ENCODE peak calls at places on chromosome 3, in six cellular contexts. K is GM12878, H is HCT116, F is HepG2, P is SK-N-SH, A is K562. D is an unnamed sample.
A peak's percentile ranks its signal among the peaks of the same experiment; 100 is the strongest.

GRCh38 chr3:133691410-133692107 is 29.8 kb upstream of the TOPBP1 start:
- DNase-seq in K (no peak), H (no peak), F (no peak), P (no peak), A (no peak), D (no peak)

GRCh38 chr3:41900265-41900664 is 61.6 kb downstream of the ULK4 start:
- DNase-seq in K (no peak), H (no peak), F (no peak), P (no peak), A (no peak), D (no peak)

GRCh38 chr3:115217678-115218451 is 70.8 kb upstream of the ZBTB20 start:
- DNase-seq in K (no peak), H (peak; percentile 42), F (peak; percentile 32), P (peak; percentile 35), A (no peak), D (peak; percentile 28)

GRCh38 chr3:48595075-48595525 is at the start of gene COL7A1:
- DNase-seq in K (no peak), H (no peak), F (no peak), P (peak; percentile 80), A (no peak), D (no peak)

GRCh38 chr3:50648297-50648696 is 26.4 kb upstream of the DOCK3 start:
- DNase-seq in K (no peak), H (no peak), F (no peak), P (peak; percentile 62), A (peak; percentile 18), D (no peak)

GRCh38 chr3:151218136-151218535 is 15.1 kb upstream of the GPR171 start:
- DNase-seq in K (no peak), H (no peak), F (no peak), P (peak; percentile 21), A (no peak), D (no peak)

GRCh38 chr3:168249539-168250414 is 154.1 kb upstream of the GOLIM4 start:
- DNase-seq in K (no peak), H (peak; percentile 36), F (peak; percentile 54), P (peak; percentile 89), A (no peak), D (peak; percentile 50)

GRCh38 chr3:151774235-151774634 is 39.7 kb upstream of the AADAC start:
- DNase-seq in K (no peak), H (no peak), F (no peak), P (no peak), A (no peak), D (no peak)

GRCh38 chr3:136142592-136142991 is 53.5 kb downstream of the MSL2 start:
- DNase-seq in K (no peak), H (peak; percentile 73), F (peak; percentile 43), P (no peak), A (no peak), D (peak; percentile 34)

GRCh38 chr3:16987141-16987540 is 102.4 kb downstream of the PLCL2 start:
- DNase-seq in K (no peak), H (no peak), F (no peak), P (no peak), A (no peak), D (no peak)

GRCh38 chr3:181847276-181847675 is 135.6 kb downstream of the SOX2 start:
- DNase-seq in K (no peak), H (no peak), F (no peak), P (no peak), A (no peak), D (no peak)

GRCh38 chr3:29488922-29489321 is 208.1 kb downstream of the RBMS3 start:
- DNase-seq in K (no peak), H (no peak), F (no peak), P (no peak), A (no peak), D (no peak)

GRCh38 chr3:171339606-171340005 is 120.6 kb downstream of the TNIK start:
- DNase-seq in K (no peak), H (no peak), F (no peak), P (no peak), A (no peak), D (peak; percentile 23)

GRCh38 chr3:23600178-23600577 is 205.6 kb upstream of the UBE2E1 start:
- DNase-seq in K (no peak), H (no peak), F (no peak), P (no peak), A (no peak), D (peak; percentile 85)

GRCh38 chr3:188026191-188026968 is 127.6 kb upstream of the LPP start:
- DNase-seq in K (no peak), H (no peak), F (peak; percentile 83), P (no peak), A (no peak), D (no peak)

GRCh38 chr3:195063596-195064193 is 207.3 kb downstream of the XXYLT1 start:
- DNase-seq in K (no peak), H (no peak), F (no peak), P (no peak), A (no peak), D (no peak)

GRCh38 chr3:112365636-112366035 is 32.7 kb downstream of the CD200 start:
- DNase-seq in K (no peak), H (no peak), F (no peak), P (no peak), A (no peak), D (no peak)

GRCh38 chr3:8954938-8955763 is 8.1 kb downstream of the RAD18 start:
- DNase-seq in K (peak; percentile 56), H (no peak), F (no peak), P (no peak), A (no peak), D (no peak)

GRCh38 chr3:35305406-35305805 is 333.9 kb upstream of the ARPP21 start:
- DNase-seq in K (no peak), H (no peak), F (no peak), P (no peak), A (no peak), D (no peak)

GRCh38 chr3:54087581-54088410 is 34.6 kb upstream of the CACNA2D3 start:
- DNase-seq in K (no peak), H (no peak), F (no peak), P (peak; percentile 30), A (no peak), D (no peak)

GRCh38 chr3:149152420-149152819 is 23.0 kb downstream of the HPS3 start:
- DNase-seq in K (peak; percentile 51), H (no peak), F (no peak), P (no peak), A (no peak), D (no peak)

GRCh38 chr3:130442284-130442683 is 74.7 kb upstream of the COL6A6 start:
- DNase-seq in K (no peak), H (no peak), F (no peak), P (no peak), A (no peak), D (no peak)

GRCh38 chr3:195209083-195209835 is 61.7 kb downstream of the XXYLT1 start:
- DNase-seq in K (no peak), H (no peak), F (no peak), P (peak; percentile 49), A (no peak), D (no peak)

GRCh38 chr3:53150247-53151085 is 10.5 kb upstream of the PRKCD start:
- DNase-seq in K (no peak), H (peak; percentile 21), F (no peak), P (no peak), A (no peak), D (no peak)

GRCh38 chr3:155604967-155605366 is 139.9 kb downstream of the PLCH1 start:
- DNase-seq in K (no peak), H (no peak), F (no peak), P (no peak), A (no peak), D (no peak)

GRCh38 chr3:36540898-36541518 is 160.7 kb downstream of the STAC start:
- DNase-seq in K (no peak), H (peak; percentile 12), F (peak; percentile 4), P (no peak), A (no peak), D (peak; percentile 3)

GRCh38 chr3:111548060-111548459 is 6.1 kb downstream of the CD96 start:
- DNase-seq in K (no peak), H (no peak), F (no peak), P (no peak), A (no peak), D (no peak)

GRCh38 chr3:45506751-45507391 is 87.7 kb upstream of the LIMD1 start:
- DNase-seq in K (no peak), H (no peak), F (peak; percentile 18), P (no peak), A (no peak), D (no peak)

GRCh38 chr3:126948980-126949535 is 33.9 kb upstream of the PLXNA1 start:
- DNase-seq in K (no peak), H (no peak), F (no peak), P (no peak), A (no peak), D (no peak)

GRCh38 chr3:178079966-178080365 is 456.3 kb upstream of the KCNMB2 start:
- DNase-seq in K (no peak), H (no peak), F (no peak), P (no peak), A (no peak), D (no peak)

GRCh38 chr3:178076718-178077117 is 459.5 kb upstream of the KCNMB2 start:
- DNase-seq in K (no peak), H (no peak), F (no peak), P (no peak), A (no peak), D (no peak)

GRCh38 chr3:178083906-178084823 is 452.1 kb upstream of the KCNMB2 start:
- DNase-seq in K (no peak), H (peak; percentile 8), F (peak; percentile 10), P (peak; percentile 42), A (peak; percentile 32), D (peak; percentile 76)

GRCh38 chr3:178082508-178082907 is 453.7 kb upstream of the KCNMB2 start:
- DNase-seq in K (no peak), H (no peak), F (no peak), P (no peak), A (no peak), D (peak; percentile 34)

GRCh38 chr3:178078933-178079332 is 457.3 kb upstream of the KCNMB2 start:
- DNase-seq in K (no peak), H (no peak), F (no peak), P (no peak), A (no peak), D (no peak)
- TF ChIP-seq JUND in K (no peak), H (no peak), F (no peak), P (no peak), A (no peak), D (no peak)

GRCh38 chr3:32098528-32098927 is 7.9 kb upstream of the GPD1L start:
- DNase-seq in K (no peak), H (no peak), F (no peak), P (no peak), A (no peak), D (no peak)
- TF ChIP-seq JUND in K (no peak), H (no peak), F (no peak), P (no peak), A (no peak), D (no peak)

GRCh38 chr3:170220871-170221270 is 1.4 kb upstream of the PRKCI start:
- DNase-seq in K (no peak), H (no peak), F (no peak), P (no peak), A (no peak), D (no peak)
- TF ChIP-seq JUND in K (no peak), H (no peak), F (no peak), P (no peak), A (no peak), D (no peak)

DNA sequence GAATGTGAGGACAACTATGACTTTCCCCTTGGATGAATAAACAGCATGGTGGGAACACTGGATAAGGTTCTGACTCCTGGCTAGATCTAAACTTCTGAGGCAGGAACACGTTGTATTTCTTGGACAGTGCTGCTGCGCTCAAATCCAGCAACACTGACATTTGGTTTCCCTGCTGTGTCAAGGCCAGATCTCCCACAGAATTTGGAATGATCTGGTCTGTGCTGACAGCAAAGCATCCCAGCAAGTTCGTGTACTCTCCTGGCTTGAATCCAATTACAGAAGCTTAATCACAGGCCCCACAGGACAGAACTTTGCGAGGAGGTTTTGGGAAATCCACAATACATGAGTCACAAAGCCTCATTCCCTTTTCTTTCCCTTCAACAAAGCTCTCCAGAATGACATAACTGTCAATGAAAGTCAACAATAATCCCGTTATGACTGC is 92.5 kb downstream of the ADAMTS9 start:
- DNase-seq in K (no peak), H (no peak), F (no peak), P (no peak), A (no peak), D (no peak)
- TF ChIP-seq JUND in K (no peak), H (no peak), F (no peak), P (no peak), A (no peak), D (no peak)

D was measured in T47D.